ENCODE peak calls at places on chromosomes 13 and 19, in four cellular contexts. J is cardiac muscle cell, R is neural progenitor cell, H is HCT116. A is an unnamed sample.

GRCh38 chr19:46020819-46021125 is 2.1 kb downstream of the PGLYRP1 start:
- DNase-seq in J (no peak), R (no peak), H (no peak), A (no peak)

GRCh38 chr19:18300930-18301717 is 19.7 kb upstream of the JUND start:
- DNase-seq in J (peak; percentile 50), R (no peak), H (no peak), A (no peak)

GRCh38 chr13:41914552-41914951 is 46.4 kb downstream of the VWA8 start:
- DNase-seq in J (no peak), R (no peak), H (no peak), A (no peak)

GRCh38 chr13:75357576-75358295 is 124.2 kb downstream of the TBC1D4 start:
- DNase-seq in J (peak; percentile 37), R (peak; percentile 77), H (peak; percentile 72), A (peak; percentile 37)

GRCh38 chr19:37217533-37217854 is 520 bp upstream of the ZNF383 start:
- DNase-seq in J (no peak), R (no peak), H (no peak), A (no peak)

GRCh38 chr13:33489563-33489962 is 204.0 kb upstream of the STARD13 start:
- DNase-seq in J (no peak), R (peak; percentile 39), H (no peak), A (no peak)

GRCh38 chr13:110883539-110883938 is 31.3 kb downstream of the ANKRD10 start:
- DNase-seq in J (no peak), R (no peak), H (no peak), A (no peak)

GRCh38 chr13:75236774-75237173 is 245.2 kb downstream of the TBC1D4 start:
- DNase-seq in J (no peak), R (no peak), H (no peak), A (no peak)

GRCh38 chr13:37068962-37069361 is 9.5 kb upstream of the SUPT20H start:
- DNase-seq in J (no peak), R (no peak), H (peak; percentile 0), A (no peak)

GRCh38 chr13:112843392-112844250 is 125.4 kb upstream of the MCF2L start:
- DNase-seq in J (no peak), R (no peak), H (no peak), A (no peak)

GRCh38 chr19:31974290-31974689 is 371.1 kb upstream of the ZNF507 start:
- DNase-seq in J (no peak), R (no peak), H (no peak), A (no peak)

GRCh38 chr19:18013621-18014111 is 5.7 kb downstream of the ARRDC2 start:
- DNase-seq in J (peak; percentile 29), R (peak; percentile 39), H (no peak), A (no peak)

GRCh38 chr19:5623397-5624153 is 692 bp downstream of the SAFB start:
- DNase-seq in J (no peak), R (peak; percentile 16), H (no peak), A (no peak)
- H3K36me3 ChIP-seq in J (peaks cover 28% of the 10 kb centered on the region), R (peaks cover 18% of the 10 kb centered on the region), H (peaks cover 37% of the 10 kb centered on the region), A (peaks cover 22% of the 10 kb centered on the region)

GRCh38 chr13:48072787-48073186 is 22.1 kb downstream of the MED4 start:
- DNase-seq in J (no peak), R (no peak), H (no peak), A (no peak)

GRCh38 chr13:48072304-48072703 is 22.6 kb downstream of the MED4 start:
- DNase-seq in J (no peak), R (no peak), H (no peak), A (no peak)

GRCh38 chr13:48069573-48069972 is 25.3 kb downstream of the MED4 start:
- DNase-seq in J (no peak), R (no peak), H (no peak), A (no peak)

GRCh38 chr13:48068952-48069351 is 26.0 kb downstream of the MED4 start:
- DNase-seq in J (no peak), R (no peak), H (no peak), A (no peak)

GRCh38 chr13:48070942-48071341 is 24.0 kb downstream of the MED4 start:
- DNase-seq in J (no peak), R (no peak), H (no peak), A (no peak)
- H3K36me3 ChIP-seq in J (peaks cover 47% of the 10 kb centered on the region), R (peaks cover 67% of the 10 kb centered on the region), H (peaks cover 22% of the 10 kb centered on the region), A (peaks cover 36% of the 10 kb centered on the region)

GRCh38 chr19:38702278-38702677 is 42.0 kb downstream of the CAPN12 start:
- DNase-seq in J (no peak), R (no peak), H (no peak), A (no peak)

GRCh38 chr19:38700350-38700932 is 43.8 kb downstream of the CAPN12 start:
- DNase-seq in J (no peak), R (no peak), H (no peak), A (no peak)

GRCh38 chr19:38701455-38702063 is 42.7 kb downstream of the CAPN12 start:
- DNase-seq in J (no peak), R (no peak), H (no peak), A (no peak)

GRCh38 chr19:38699647-38700349 is 44.5 kb downstream of the CAPN12 start:
- DNase-seq in J (no peak), R (no peak), H (no peak), A (no peak)

DNA sequence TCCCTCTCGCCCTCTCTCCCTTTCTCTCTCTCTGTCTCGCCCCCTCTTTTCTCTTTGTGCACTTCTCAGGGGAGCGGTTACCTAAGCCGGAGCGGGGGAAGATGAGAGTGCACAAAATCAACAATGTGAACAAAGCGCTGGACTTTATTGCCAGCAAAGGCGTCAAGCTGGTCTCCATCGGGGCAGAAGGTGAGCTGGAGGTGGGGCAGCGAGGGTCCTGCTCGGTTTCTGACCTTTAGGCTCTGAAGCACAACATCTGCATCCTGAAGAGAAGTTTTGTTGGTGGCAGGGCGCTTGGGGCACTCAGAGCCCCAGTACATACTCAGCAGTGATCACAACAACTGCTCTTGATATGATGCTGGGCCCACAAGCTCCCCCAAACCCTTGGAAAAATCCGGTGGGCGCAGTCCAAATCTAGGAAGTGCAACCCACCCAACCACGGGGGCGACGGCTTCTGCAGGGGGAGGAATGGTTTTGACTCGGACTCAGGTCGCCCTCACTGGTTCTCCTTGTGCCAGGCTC is 43.3 kb downstream of the CAPN12 start:
- DNase-seq in J (no peak), R (no peak), H (no peak), A (no peak)
- H3K36me3 ChIP-seq in J (peaks cover 25% of the 10 kb centered on the region), R (no peaks in the 10 kb centered on the region), H (peaks cover 25% of the 10 kb centered on the region), A (peaks cover 35% of the 10 kb centered on the region)

GRCh38 chr19:10158485-10158884 is 36.3 kb downstream of the DNMT1 start:
- DNase-seq in J (no peak), R (no peak), H (no peak), A (no peak)

GRCh38 chr19:10163557-10163956 is 31.2 kb downstream of the DNMT1 start:
- DNase-seq in J (no peak), R (no peak), H (no peak), A (no peak)

GRCh38 chr19:10158071-10158470 is 36.7 kb downstream of the DNMT1 start:
- DNase-seq in J (no peak), R (no peak), H (no peak), A (no peak)

GRCh38 chr19:10155834-10156233 is 36.1 kb upstream of the EIF3G start:
- DNase-seq in J (no peak), R (no peak), H (no peak), A (no peak)

GRCh38 chr19:10159610-10160009 is 35.1 kb downstream of the DNMT1 start:
- DNase-seq in J (no peak), R (no peak), H (no peak), A (no peak)
- H3K36me3 ChIP-seq in J (peaks cover 54% of the 10 kb centered on the region), R (no peaks in the 10 kb centered on the region), H (peaks cover 63% of the 10 kb centered on the region), A (peaks cover 58% of the 10 kb centered on the region)